ENCODE peak calls at places on chromosome 1, in eight cellular contexts. S is body of pancreas, Y is NCI-H1048, H is left colon, T is small intestine, A is NCI-H460, O is SK-N-DZ, X is NCI-H1417. M is an unnamed sample.

GRCh38 chr1:109827986-109828385 is 64.3 kb upstream of the EPS8L3 start:
- DNase-seq in T (no peak), H (no peak), X (no peak), O (no peak), S (no peak), Y (no peak), A (no peak), M (no peak)

GRCh38 chr1:85801520-85801919 is 93.3 kb upstream of the ZNHIT6 start:
- DNase-seq in T (no peak), X (no peak), H (no peak), S (no peak), O (no peak), Y (no peak), A (no peak), M (no peak)

GRCh38 chr1:68375919-68376318 is 73.8 kb downstream of the RPE65 start:
- DNase-seq in H (no peak), X (no peak), A (no peak), O (no peak), Y (no peak), T (no peak), S (no peak), M (no peak)

GRCh38 chr1:197469620-197470210 is 201.7 kb downstream of the CRB1 start:
- DNase-seq in H (no peak), O (no peak), T (no peak), X (no peak), A (no peak), S (no peak), Y (no peak), M (no peak)

GRCh38 chr1:162908780-162909179 is 47.8 kb upstream of the CCDC190 start:
- DNase-seq in O (no peak), X (no peak), A (no peak), T (no peak), S (no peak), Y (no peak), H (no peak), M (no peak)

GRCh38 chr1:193799371-193799770 is 613.0 kb upstream of the B3GALT2 start:
- DNase-seq in A (no peak), X (no peak), T (no peak), H (no peak), Y (no peak), S (no peak), O (no peak), M (no peak)

GRCh38 chr1:42012852-42013251 is 94.1 kb upstream of the HIVEP3 start:
- DNase-seq in Y (no peak), X (no peak), H (no peak), A (no peak), S (no peak), T (peak), O (no peak), M (no peak)

GRCh38 chr1:47241114-47242113 is 9.4 kb upstream of the TAL1 start:
- DNase-seq in T (no peak), A (no peak), O (no peak), H (no peak), X (no peak), Y (no peak), S (no peak), M (no peak)

GRCh38 chr1:162248854-162249535 is 127.7 kb downstream of the SPATA46 start:
- DNase-seq in A (no peak), Y (no peak), T (no peak), O (no peak), S (no peak), H (no peak), X (no peak), M (no peak)

GRCh38 chr1:54694771-54695170 is 20.9 kb upstream of the TTC4 start:
- DNase-seq in T (no peak), Y (no peak), O (no peak), S (no peak), X (no peak), A (no peak), H (no peak), M (no peak)

GRCh38 chr1:245961137-245961540 is 545.9 kb downstream of the SMYD3 start:
- DNase-seq in O (no peak), Y (no peak), S (no peak), X (no peak), A (no peak), H (no peak), T (no peak), M (no peak)

GRCh38 chr1:93395195-93395594 is 49.5 kb downstream of the DR1 start:
- DNase-seq in A (no peak), X (no peak), H (no peak), T (no peak), S (no peak), O (no peak), Y (no peak), M (no peak)

GRCh38 chr1:178684542-178685000 is 40.5 kb upstream of the RALGPS2 start:
- DNase-seq in H (no peak), X (no peak), A (peak), S (no peak), Y (no peak), T (no peak), O (no peak), M (no peak)

GRCh38 chr1:37682334-37682987 is 9.9 kb upstream of the CDCA8 start:
- DNase-seq in X (peak), A (peak), S (peak), T (peak), O (peak), H (no peak), Y (peak), M (peak)

GRCh38 chr1:230459463-230459862 is 33.3 kb upstream of the PGBD5 start:
- DNase-seq in A (no peak), S (no peak), X (no peak), Y (no peak), H (no peak), T (peak), O (no peak), M (no peak)

GRCh38 chr1:183764981-183765380 is 39.9 kb upstream of the RGL1 start:
- DNase-seq in Y (no peak), O (peak), A (no peak), S (no peak), X (no peak), H (no peak), T (no peak), M (no peak)

GRCh38 chr1:151832318-151832984 is 849 bp upstream of the RORC start:
- DNase-seq in O (no peak), H (peak), S (peak), T (peak), X (peak), Y (no peak), A (no peak), M (peak)

GRCh38 chr1:17075470-17076255 is 21.8 kb upstream of the SDHB start:
- DNase-seq in A (peak), X (no peak), T (peak), O (no peak), S (no peak), Y (peak), H (no peak), M (peak)

GRCh38 chr1:55547441-55547840 is 332.3 kb upstream of the USP24 start:
- DNase-seq in H (no peak), Y (no peak), A (no peak), O (no peak), S (no peak), X (no peak), T (no peak), M (no peak)

GRCh38 chr1:6488602-6489382 is 2.7 kb downstream of the PLEKHG5 start:
- DNase-seq in Y (no peak), T (peak), A (no peak), H (peak), O (no peak), S (no peak), X (no peak), M (peak)

GRCh38 chr1:22587247-22587646 is 24.0 kb downstream of the EPHA8 start:
- DNase-seq in S (no peak), T (no peak), H (no peak), A (no peak), Y (no peak), O (no peak), X (peak), M (no peak)

GRCh38 chr1:156704930-156705320 is 458 bp downstream of the CRABP2 start:
- DNase-seq in O (no peak), X (no peak), H (peak), T (no peak), Y (no peak), A (peak), S (peak), M (peak)

GRCh38 chr1:20058531-20058930 is 11.5 kb upstream of the PLA2G5 start:
- DNase-seq in O (no peak), H (no peak), S (no peak), Y (no peak), T (no peak), A (no peak), X (no peak), M (peak)

GRCh38 chr1:216531308-216532239 is 108.3 kb upstream of the USH2A start:
- DNase-seq in T (peak), S (peak), A (peak), H (no peak), O (no peak), Y (no peak), X (no peak), M (no peak)

GRCh38 chr1:115530407-115530806 is 111.4 kb upstream of the VANGL1 start:
- DNase-seq in S (no peak), T (no peak), O (no peak), H (no peak), A (no peak), Y (no peak), X (no peak), M (no peak)

GRCh38 chr1:86596891-86597290 is 50.0 kb downstream of the CLCA4 start:
- DNase-seq in S (no peak), A (no peak), X (no peak), H (no peak), Y (no peak), T (no peak), O (no peak), M (no peak)

GRCh38 chr1:224213438-224214119 is 30.5 kb downstream of the DEGS1 start:
- DNase-seq in T (peak), O (no peak), A (no peak), H (peak), Y (no peak), S (no peak), X (no peak), M (peak)